ENCODE peak calls at places on chromosomes 4 and X, in ten cellular contexts. N is K562, X is stomach, A is A549, C is ovary, Z is GM12878, V is suprapubic skin, G is H1, L is SK-N-SH, P is transverse colon. K is an unnamed sample.

GRCh38 chrX:154399527-154400368 is 1.6 kb downstream of the RPL10 start:
- DNase-seq in N (peak), X (no peak), A (no peak), C (no peak), Z (no peak), V (no peak), G (no peak), L (no peak), P (no peak), K (no peak)

GRCh38 chr4:113815826-113816225 is 54.3 kb upstream of the CAMK2D start:
- DNase-seq in N (no peak), X (no peak), A (no peak), C (no peak), Z (no peak), V (no peak), G (no peak), L (no peak), P (no peak), K (no peak)

GRCh38 chr4:14708574-14708973 is 293.7 kb upstream of the CPEB2 start:
- DNase-seq in N (no peak), X (no peak), A (no peak), C (no peak), Z (no peak), V (no peak), G (no peak), L (no peak), P (no peak), K (no peak)

GRCh38 chr4:169909897-169910296 is 116.3 kb downstream of the MFAP3L start:
- DNase-seq in N (no peak), X (no peak), A (no peak), C (no peak), Z (no peak), V (no peak), G (no peak), L (no peak), P (no peak), K (no peak)

GRCh38 chrX:41333744-41333993 is 293 bp upstream of the DDX3X start:
- DNase-seq in N (no peak), X (no peak), A (peak), C (peak), Z (peak), V (no peak), G (no peak), L (no peak), P (no peak), K (peak)

GRCh38 chrX:16239211-16239610 is 71.9 kb downstream of the MAGEB17 start:
- DNase-seq in N (no peak), X (no peak), A (peak), C (no peak), Z (peak), V (no peak), G (no peak), L (no peak), P (no peak), K (no peak)

GRCh38 chr4:142363686-142364085 is 482.4 kb downstream of the INPP4B start:
- DNase-seq in N (no peak), X (no peak), A (no peak), C (no peak), Z (no peak), V (no peak), G (no peak), L (no peak), P (no peak), K (no peak)

GRCh38 chr4:78120144-78120880 is 63.2 kb downstream of the FRAS1 start:
- DNase-seq in N (no peak), X (no peak), A (no peak), C (no peak), Z (no peak), V (no peak), G (no peak), L (no peak), P (no peak), K (no peak)

GRCh38 chr4:123444298-123444731 is 47.7 kb downstream of the SPRY1 start:
- DNase-seq in N (peak), X (no peak), A (no peak), C (peak), Z (peak), V (no peak), G (peak), L (no peak), P (peak), K (peak)

GRCh38 chr4:55291227-55291629 is 54.8 kb upstream of the SRD5A3 start:
- DNase-seq in N (no peak), X (no peak), A (no peak), C (no peak), Z (no peak), V (no peak), G (no peak), L (no peak), P (no peak), K (no peak)

GRCh38 chrX:11349020-11349419 is 55.8 kb downstream of the AMELX start:
- DNase-seq in N (no peak), X (no peak), A (no peak), C (no peak), Z (no peak), V (no peak), G (no peak), L (no peak), P (no peak), K (no peak)

GRCh38 chr4:73527196-73527595 is 45.7 kb downstream of the AFM start:
- DNase-seq in N (no peak), X (no peak), A (no peak), C (no peak), Z (no peak), V (no peak), G (no peak), L (no peak), P (no peak), K (no peak)

GRCh38 chrX:79259073-79259689 is 108.0 kb downstream of the ITM2A start:
- DNase-seq in N (no peak), X (no peak), A (no peak), C (no peak), Z (peak), V (no peak), G (no peak), L (no peak), P (no peak), K (no peak)

GRCh38 chrX:15142084-15142715 is 127.7 kb downstream of the ASB9 start:
- DNase-seq in N (no peak), X (no peak), A (no peak), C (no peak), Z (no peak), V (no peak), G (no peak), L (no peak), P (no peak), K (no peak)

DNA sequence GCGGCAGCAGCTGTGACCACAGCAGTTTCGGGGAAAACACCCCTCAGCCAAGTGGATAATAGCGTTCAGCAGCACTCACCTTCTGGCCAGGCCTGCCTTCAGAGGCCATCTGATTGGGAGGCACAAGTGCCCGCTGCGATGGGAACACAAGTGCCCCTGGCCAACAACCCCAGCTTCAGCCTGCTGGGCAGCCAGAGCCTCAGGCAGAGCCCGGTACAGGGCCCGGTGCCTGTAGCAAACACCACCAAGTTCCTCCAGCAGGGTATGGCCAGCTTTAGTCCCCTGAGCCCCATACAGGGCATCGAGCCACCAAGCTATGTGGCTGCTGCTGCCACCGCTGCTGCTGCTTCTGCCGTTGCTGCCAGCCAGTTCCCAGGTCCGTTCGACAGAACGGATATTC is 56.0 kb upstream of the MTM1 start:
- DNase-seq in N (no peak), X (no peak), A (no peak), C (no peak), Z (no peak), V (no peak), G (no peak), L (no peak), P (no peak), K (no peak)
- H3K27ac ChIP-seq in N (no peak), X (no peak), A (no peak), C (no peak), Z (no peak), V (no peak), G (no peak), L (no peak), P (no peak), K (no peak)

DNA sequence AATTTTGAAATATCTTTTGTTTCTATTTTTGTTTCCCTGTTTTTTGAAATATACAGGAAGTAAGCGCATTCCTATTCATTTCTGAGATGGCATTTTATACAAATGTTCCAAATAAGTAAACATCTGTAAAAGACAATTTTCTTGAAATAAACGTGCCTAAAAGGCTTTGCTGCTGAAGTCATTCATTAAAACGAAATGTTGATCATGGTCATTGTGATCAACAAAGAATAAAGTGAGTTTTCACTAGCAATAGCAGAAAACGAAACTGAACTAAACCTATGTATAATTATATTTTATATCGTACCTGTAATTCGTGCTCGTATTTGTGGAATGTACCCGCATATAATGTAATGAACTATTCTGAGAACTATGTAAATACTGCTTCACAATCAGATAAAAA is 221.2 kb downstream of the MGST2 start:
- DNase-seq in N (no peak), X (no peak), A (no peak), C (no peak), Z (no peak), V (no peak), G (no peak), L (no peak), P (no peak), K (no peak)
- TF ChIP-seq EP300 in N (no peak), X (no peak), A (no peak), C (no peak), Z (no peak), V (no peak), G (no peak), L (no peak), P (no peak), K (no peak)

GRCh38 chr4:109148577-109149075 is 153.8 kb downstream of the COL25A1 start:
- DNase-seq in N (peak), X (no peak), A (no peak), C (no peak), Z (no peak), V (no peak), G (no peak), L (no peak), P (no peak), K (no peak)

GRCh38 chr4:109155682-109156243 is 146.7 kb downstream of the COL25A1 start:
- DNase-seq in N (no peak), X (no peak), A (no peak), C (no peak), Z (no peak), V (no peak), G (no peak), L (no peak), P (no peak), K (no peak)

GRCh38 chr4:109147135-109147534 is 155.3 kb downstream of the COL25A1 start:
- DNase-seq in N (no peak), X (no peak), A (no peak), C (no peak), Z (no peak), V (no peak), G (no peak), L (no peak), P (no peak), K (no peak)

GRCh38 chr4:109155112-109155511 is 147.3 kb downstream of the COL25A1 start:
- DNase-seq in N (no peak), X (no peak), A (no peak), C (no peak), Z (no peak), V (no peak), G (no peak), L (no peak), P (no peak), K (no peak)

GRCh38 chr4:109149836-109150235 is 152.6 kb downstream of the COL25A1 start:
- DNase-seq in N (no peak), X (no peak), A (no peak), C (no peak), Z (no peak), V (no peak), G (no peak), L (no peak), P (no peak), K (no peak)
- H3K27ac ChIP-seq in N (peak), X (no peak), A (no peak), C (no peak), Z (no peak), V (no peak), G (no peak), L (no peak), P (no peak), K (no peak)

GRCh38 chr4:112036881-112037280 is 108.4 kb upstream of the FAM241A start:
- DNase-seq in N (no peak), X (no peak), A (no peak), C (no peak), Z (no peak), V (no peak), G (no peak), L (no peak), P (no peak), K (no peak)

GRCh38 chr4:112029642-112030235 is 115.5 kb upstream of the FAM241A start:
- DNase-seq in N (no peak), X (no peak), A (no peak), C (no peak), Z (no peak), V (no peak), G (no peak), L (no peak), P (no peak), K (no peak)

DNA sequence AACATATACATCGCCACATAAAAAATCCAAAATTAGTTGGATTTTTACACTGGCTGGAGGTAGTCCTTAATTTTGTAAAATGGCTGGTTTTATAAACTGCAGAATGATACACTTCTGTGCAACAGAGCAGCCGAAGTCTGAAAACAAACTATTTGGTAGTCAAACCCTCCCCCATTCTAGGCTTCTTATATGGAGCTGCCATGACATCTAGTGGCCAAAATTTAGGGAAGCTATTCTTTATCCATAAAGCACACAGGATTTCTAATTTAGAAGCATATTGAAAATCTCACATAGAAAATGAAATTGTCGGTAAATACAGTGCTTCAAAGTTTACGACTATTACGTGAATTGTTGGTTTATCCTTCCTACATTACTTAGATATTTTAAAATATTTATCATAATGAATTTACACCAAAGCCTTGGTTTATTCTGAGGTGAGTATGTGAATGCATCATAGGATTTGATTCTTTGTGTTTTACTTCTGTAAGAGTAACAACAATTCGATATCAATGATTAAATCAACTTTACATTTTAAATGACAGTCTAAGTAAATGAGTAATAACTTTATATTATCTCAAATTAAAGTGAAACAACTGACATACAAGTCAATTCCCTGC is 113.4 kb upstream of the FAM241A start:
- DNase-seq in N (peak), X (no peak), A (peak), C (no peak), Z (peak), V (no peak), G (no peak), L (peak), P (peak), K (peak)
- TF ChIP-seq EP300 in N (no peak), X (no peak), A (no peak), C (no peak), Z (no peak), V (no peak), G (no peak), L (no peak), P (no peak), K (no peak)

DNA sequence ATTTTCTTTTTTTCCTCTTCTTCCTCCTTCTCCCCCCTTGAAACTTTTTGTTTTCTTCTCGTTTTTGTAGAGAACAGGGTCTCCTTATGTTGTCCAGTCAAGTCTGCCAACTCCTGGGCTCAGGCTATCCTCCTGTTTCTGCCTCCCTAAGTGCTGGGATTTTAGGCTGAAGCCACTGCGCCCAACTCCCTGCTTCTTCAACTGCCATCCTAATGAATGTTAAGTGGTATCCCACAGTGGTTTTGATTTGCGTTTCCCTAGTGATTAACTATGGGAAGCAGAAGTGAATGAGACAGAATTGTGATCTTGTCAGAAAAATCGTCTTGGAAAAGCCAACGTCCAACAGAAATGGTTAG is 999 bp upstream of the ADD1 start:
- DNase-seq in N (no peak), X (peak), A (no peak), C (no peak), Z (no peak), V (no peak), G (no peak), L (peak), P (no peak), K (no peak)
- H3K27ac ChIP-seq in N (peak), X (peak), A (peak), C (peak), Z (no peak), V (peak), G (no peak), L (peak), P (peak), K (peak)

K was measured in tibial nerve.